ENCODE peak calls at places on chromosomes 1 and 21, in eight cellular contexts. D, J, Y, O, B, P, T and U are unnamed samples.

GRCh38 chr1:13512472-13512871 is 1.3 kb downstream of the LRRC38 start:
- DNase-seq in T (no peak), J (no peak), D (no peak), O (peak), B (no peak), Y (no peak), P (no peak), U (no peak)

GRCh38 chr1:17759114-17759513 is 4.0 kb downstream of the ACTL8 start:
- DNase-seq in B (no peak), P (no peak), Y (no peak), T (no peak), J (no peak), O (peak), D (no peak), U (peak)

GRCh38 chr1:233367057-233367759 is 39.7 kb downstream of the MAP3K21 start:
- DNase-seq in D (no peak), P (no peak), T (no peak), B (no peak), O (peak), Y (no peak), J (no peak), U (no peak)

GRCh38 chr1:212432706-212433576 is at the start of gene NENF:
- DNase-seq in P (peak), O (peak), D (no peak), T (peak), J (peak), Y (peak), B (peak), U (peak)

GRCh38 chr1:117860906-117861610 is 68.4 kb downstream of the GDAP2 start:
- DNase-seq in B (no peak), T (no peak), J (no peak), Y (no peak), P (no peak), O (no peak), D (no peak), U (no peak)

GRCh38 chr21:27831821-27832569 is 865.1 kb upstream of the ADAMTS5 start:
- DNase-seq in T (no peak), B (no peak), P (peak), J (no peak), Y (no peak), D (no peak), O (no peak), U (no peak)

GRCh38 chr1:19177811-19178210 is 32.3 kb downstream of the UBR4 start:
- DNase-seq in B (no peak), O (no peak), D (no peak), T (no peak), J (no peak), Y (no peak), P (no peak), U (no peak)

GRCh38 chr1:183497218-183497617 is 24.9 kb downstream of the SMG7 start:
- DNase-seq in D (no peak), B (no peak), T (no peak), P (no peak), J (no peak), Y (no peak), O (no peak), U (no peak)

GRCh38 chr1:152392909-152393308 is 21.2 kb downstream of the CRNN start:
- DNase-seq in B (no peak), O (no peak), P (peak), D (no peak), J (no peak), T (no peak), Y (no peak), U (no peak)

GRCh38 chr1:62356257-62356835 is 37.1 kb upstream of the KANK4 start:
- DNase-seq in Y (no peak), O (no peak), D (peak), J (no peak), P (peak), B (no peak), T (no peak), U (peak)

GRCh38 chr21:42254631-42255030 is 35.7 kb downstream of the ABCG1 start:
- DNase-seq in B (no peak), J (no peak), Y (no peak), D (no peak), P (no peak), O (no peak), T (no peak), U (no peak)

GRCh38 chr21:31991356-31992331 is 118.8 kb downstream of the HUNK start:
- DNase-seq in Y (no peak), J (no peak), B (no peak), O (peak), D (no peak), P (no peak), T (no peak), U (no peak)

GRCh38 chr1:204560590-204560989 is 44.4 kb downstream of the MDM4 start:
- DNase-seq in J (no peak), T (no peak), D (no peak), Y (no peak), O (peak), P (peak), B (no peak), U (no peak)

GRCh38 chr1:240597153-240597745 is 14.7 kb downstream of the GREM2 start:
- DNase-seq in P (no peak), Y (no peak), J (no peak), D (no peak), O (no peak), T (no peak), B (no peak), U (no peak)

GRCh38 chr21:45826733-45827692 is 154.6 kb upstream of the COL6A1 start:
- DNase-seq in O (no peak), J (no peak), B (peak), D (no peak), T (no peak), P (no peak), Y (peak), U (peak)

GRCh38 chr21:19510653-19511052 is 1107.1 kb upstream of the TMPRSS15 start:
- DNase-seq in Y (no peak), T (no peak), B (no peak), P (no peak), O (peak), J (no peak), D (no peak), U (no peak)
- TF ChIP-seq CTCF in Y (no peak), T (no peak), B (no peak), P (no peak), O (peak), J (peak), D (no peak), U (no peak)

DNA sequence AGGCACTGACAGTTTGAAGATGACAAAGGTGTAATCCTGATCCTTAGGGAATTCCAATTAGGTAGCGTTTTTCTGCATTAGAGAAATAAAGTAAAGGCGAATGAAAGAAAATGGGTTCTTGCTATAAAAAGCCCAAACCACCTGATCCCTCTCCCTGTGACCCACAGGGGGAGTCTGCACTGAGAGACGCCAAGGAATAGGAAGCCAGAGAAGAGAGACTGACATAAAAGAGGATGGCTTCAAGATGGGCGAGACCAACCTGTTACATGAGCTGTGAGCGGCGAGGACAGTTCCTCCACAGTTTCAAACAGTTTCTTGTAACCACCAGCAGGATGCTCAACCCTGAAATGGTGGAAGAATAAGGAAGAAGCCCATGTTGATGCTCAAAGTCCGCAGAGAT is 1.4 kb downstream of the RPE65 start:
- DNase-seq in Y (no peak), O (peak), D (no peak), B (no peak), P (no peak), J (no peak), T (no peak), U (no peak)
- TF ChIP-seq CTCF in Y (no peak), O (peak), D (no peak), B (no peak), P (no peak), J (no peak), T (no peak), U (no peak)

GRCh38 chr21:43876605-43877004 is 11.6 kb downstream of the AGPAT3 start:
- DNase-seq in B (no peak), Y (no peak), T (no peak), O (no peak), D (no peak), J (no peak), P (no peak), U (no peak)
- TF ChIP-seq CTCF in B (no peak), Y (no peak), T (no peak), O (no peak), D (no peak), J (no peak), P (no peak), U (no peak)

GRCh38 chr21:21158376-21158918 is 160.2 kb downstream of the NCAM2 start:
- DNase-seq in P (no peak), J (no peak), O (no peak), T (no peak), Y (no peak), D (no peak), B (no peak), U (no peak)
- TF ChIP-seq CTCF in P (no peak), J (no peak), O (no peak), T (no peak), Y (no peak), D (no peak), B (no peak), U (no peak)

GRCh38 chr1:222331340-222331739 is 216.6 kb downstream of the HHIPL2 start:
- DNase-seq in Y (no peak), D (no peak), P (peak), O (no peak), J (no peak), T (no peak), B (no peak), U (no peak)

GRCh38 chr1:222326004-222326709 is 221.7 kb downstream of the HHIPL2 start:
- DNase-seq in J (no peak), D (no peak), T (no peak), B (no peak), O (no peak), P (no peak), Y (no peak), U (no peak)

GRCh38 chr1:222331765-222332164 is 216.1 kb downstream of the HHIPL2 start:
- DNase-seq in P (no peak), B (no peak), Y (no peak), T (no peak), J (no peak), D (no peak), O (no peak), U (no peak)

GRCh38 chr1:222326710-222327036 is 221.2 kb downstream of the HHIPL2 start:
- DNase-seq in T (no peak), J (no peak), Y (no peak), B (no peak), P (no peak), O (no peak), D (no peak), U (no peak)

GRCh38 chr1:222329493-222330045 is 218.3 kb downstream of the HHIPL2 start:
- DNase-seq in Y (no peak), J (no peak), D (no peak), T (no peak), O (no peak), B (no peak), P (no peak), U (no peak)
- TF ChIP-seq CTCF in Y (no peak), J (no peak), D (no peak), T (no peak), O (no peak), B (no peak), P (no peak), U (no peak)

GRCh38 chr1:102172200-102172599 is 175.5 kb upstream of the OLFM3 start:
- DNase-seq in B (no peak), Y (no peak), O (no peak), P (no peak), T (no peak), J (no peak), D (no peak), U (no peak)
- TF ChIP-seq CTCF in B (no peak), Y (no peak), O (no peak), P (no peak), T (no peak), J (no peak), D (no peak), U (no peak)